ENCODE peak calls at places on chromosomes 3 and 15, in six cellular contexts. S is upper lobe of right lung; U is body of pancreas; T is neural progenitor cell; V is left lung; I is naive thymus-derived CD4-positive, alpha-beta T cell. B is an unnamed sample. For H3K4me1, the result is how much of the 10 kb centered on the place peaks cover.

GRCh38 chr15:83472797-83473196 is 25.7 kb downstream of the SH3GL3 start:
- DNase-seq in U (no peak), S (no peak), I (no peak), T (no peak), V (no peak), B (no peak)

GRCh38 chr15:92018535-92019239 is 165.2 kb downstream of the SLCO3A1 start:
- DNase-seq in V (no peak), S (no peak), I (no peak), U (peak), T (no peak), B (no peak)

GRCh38 chr15:31160297-31160696 is 58.8 kb upstream of the TRPM1 start:
- DNase-seq in I (no peak), T (no peak), U (no peak), V (no peak), S (no peak), B (no peak)

GRCh38 chr15:78054971-78055370 is 22.5 kb downstream of the TBC1D2B start:
- DNase-seq in U (no peak), I (no peak), S (no peak), T (no peak), V (no peak), B (peak)

GRCh38 chr3:52498134-52499054 is 3.3 kb downstream of the STAB1 start:
- DNase-seq in U (peak), I (no peak), V (peak), T (no peak), S (peak), B (no peak)

GRCh38 chr15:38668433-38669159 is 104.0 kb upstream of the RASGRP1 start:
- DNase-seq in I (no peak), T (peak), V (no peak), S (no peak), U (no peak), B (no peak)

GRCh38 chr15:88745696-88746095 is 57.5 kb upstream of the ACAN start:
- DNase-seq in S (no peak), T (no peak), I (no peak), U (no peak), V (no peak), B (no peak)

GRCh38 chr15:35450492-35450891 is 95.5 kb downstream of the DPH6 start:
- DNase-seq in I (no peak), S (no peak), T (no peak), V (no peak), U (peak), B (no peak)

GRCh38 chr3:175346573-175347356 is 487.6 kb downstream of the NAALADL2 start:
- DNase-seq in V (peak), I (no peak), S (peak), T (no peak), U (peak), B (no peak)

GRCh38 chr15:48888209-48888608 is 10.3 kb downstream of the EID1 start:
- DNase-seq in T (no peak), U (no peak), V (no peak), I (no peak), S (no peak), B (no peak)

GRCh38 chr3:48428863-48429415 is 947 bp downstream of the PLXNB1 start:
- DNase-seq in S (peak), U (peak), T (peak), I (no peak), V (no peak), B (no peak)

GRCh38 chr3:69671082-69671952 is 67.9 kb upstream of the MITF start:
- DNase-seq in V (no peak), U (peak), I (no peak), T (peak), S (no peak), B (no peak)

GRCh38 chr3:101038393-101038792 is 45.2 kb upstream of the ABI3BP start:
- DNase-seq in V (no peak), T (no peak), I (no peak), U (no peak), S (no peak), B (no peak)

GRCh38 chr3:16373270-16373785 is 108.3 kb downstream of the OXNAD1 start:
- DNase-seq in T (no peak), V (no peak), S (no peak), U (no peak), I (no peak), B (no peak)

GRCh38 chr3:16374047-16375019 is 109.3 kb downstream of the OXNAD1 start:
- DNase-seq in I (peak), S (no peak), V (peak), T (no peak), U (no peak), B (no peak)

GRCh38 chr3:16370872-16371740 is 106.1 kb downstream of the OXNAD1 start:
- DNase-seq in U (no peak), I (no peak), V (no peak), T (no peak), S (no peak), B (no peak)

GRCh38 chr3:16370503-16370871 is 105.5 kb downstream of the OXNAD1 start:
- DNase-seq in U (no peak), V (no peak), S (no peak), T (no peak), I (no peak), B (no peak)

GRCh38 chr3:16372362-16373269 is 107.6 kb downstream of the OXNAD1 start:
- DNase-seq in T (no peak), I (no peak), V (no peak), S (no peak), U (peak), B (no peak)
- H3K4me3 ChIP-seq in T (no peak), I (no peak), V (no peak), S (no peak), U (no peak), B (no peak)

GRCh38 chr3:51384145-51384729 is 854 bp upstream of the MANF start:
- DNase-seq in S (no peak), U (peak), I (no peak), V (peak), T (peak), B (no peak)

GRCh38 chr3:51385621-51386091 is 565 bp downstream of the MANF start:
- DNase-seq in U (no peak), V (no peak), S (no peak), T (no peak), I (no peak), B (no peak)

GRCh38 chr3:51386159-51386851 is 1.2 kb downstream of the MANF start:
- DNase-seq in I (no peak), S (no peak), U (no peak), T (no peak), V (no peak), B (no peak)

GRCh38 chr3:51382947-51383578 is 2.0 kb upstream of the MANF start:
- DNase-seq in S (no peak), I (no peak), V (no peak), U (no peak), T (no peak), B (no peak)

GRCh38 chr3:51384730-51385473 is at the start of gene MANF:
- DNase-seq in V (peak), I (peak), S (peak), U (peak), T (peak), B (peak)
- H3K4me1 ChIP-seq in V (under half), I (under half), S (under half), U (half or more), T (under half), B (under half)

DNA sequence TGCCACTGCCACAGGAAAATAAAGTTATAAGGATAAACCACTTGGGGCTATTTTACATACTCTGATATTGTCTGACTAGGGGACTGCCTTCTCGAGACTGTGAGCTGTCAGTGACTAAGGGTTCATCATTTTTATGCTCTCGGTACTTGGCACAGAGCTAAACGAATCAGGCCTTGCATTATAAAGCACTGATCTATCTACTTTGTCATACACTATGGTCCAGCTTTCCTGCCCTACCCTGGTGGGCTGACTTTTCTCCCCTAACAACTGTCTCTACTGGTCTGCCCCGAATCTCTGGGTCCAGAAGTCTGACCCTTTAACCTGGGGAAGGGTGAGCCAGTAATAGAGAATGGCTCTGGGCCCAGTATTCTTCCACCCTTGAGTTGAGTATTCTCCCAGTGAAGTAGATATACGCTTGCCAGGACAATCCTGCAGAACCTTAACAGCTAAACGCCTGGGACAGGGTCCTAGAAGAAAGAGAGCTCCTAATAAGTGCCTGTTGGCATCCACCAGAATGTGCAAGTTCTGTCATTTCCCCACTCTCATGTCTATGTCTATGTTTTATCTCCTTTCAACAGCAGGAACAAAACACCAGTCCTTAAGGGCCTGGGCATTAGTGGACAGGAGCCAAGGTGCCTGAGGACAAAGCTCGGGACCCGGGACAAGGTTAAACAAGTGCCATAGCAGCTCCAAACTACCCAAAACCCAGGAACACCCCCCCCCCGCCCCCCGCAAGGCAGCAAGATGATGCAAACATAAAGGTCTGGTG is 1.3 kb downstream of the LARP6 start:
- DNase-seq in U (no peak), I (no peak), V (no peak), S (no peak), T (no peak), B (no peak)
- H3K27ac ChIP-seq in U (peak), I (no peak), V (no peak), S (peak), T (no peak), B (no peak)

GRCh38 chr3:127753338-127753737 is 69.0 kb downstream of the MGLL start:
- DNase-seq in T (no peak), U (no peak), S (no peak), V (no peak), I (no peak), B (no peak)
- H3K4me3 ChIP-seq in T (no peak), U (no peak), S (no peak), V (no peak), I (no peak), B (no peak)

DNA sequence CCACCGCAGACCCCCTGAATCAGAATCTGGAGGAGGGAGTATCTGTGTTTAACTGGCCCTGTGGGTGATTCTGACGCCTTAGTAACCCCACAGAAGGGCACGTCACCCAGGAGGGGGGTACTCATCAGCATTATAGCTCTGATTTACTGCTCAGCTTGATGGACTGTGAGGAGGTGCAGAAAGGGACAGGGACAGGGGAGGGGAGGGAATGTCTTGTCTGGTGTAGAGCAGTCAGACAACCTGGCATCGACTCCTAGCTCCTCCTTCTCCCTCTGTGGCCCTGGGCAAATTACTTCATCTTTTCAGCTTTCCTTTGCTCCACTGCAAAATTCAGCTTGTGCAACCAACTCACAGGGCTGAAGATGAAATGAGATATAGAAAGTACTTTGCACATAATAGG is 42.3 kb upstream of the GLCE start:
- DNase-seq in V (no peak), U (no peak), T (no peak), S (no peak), I (no peak), B (no peak)
- H3K4me1 ChIP-seq in V (under half), U (under half), T (under half), S (under half), I (under half), B (under half)

GRCh38 chr3:58347984-58348383 is 15.3 kb downstream of the PXK start:
- DNase-seq in I (no peak), S (no peak), U (no peak), T (no peak), V (no peak), B (no peak)
- H3K27ac ChIP-seq in I (no peak), S (no peak), U (no peak), T (no peak), V (no peak), B (no peak)